ENCODE peak calls at places on chromosomes 11 and 22, in seven cellular contexts. V is A549, O is NB4, K is heart left ventricle, M is H1, P is stomach, Z is endothelial cell of umbilical vein. Y is an unnamed sample.

GRCh38 chr11:27282141-27282590 is 80.8 kb downstream of the CCDC34 start:
- DNase-seq in Z (peak; percentile 99), V (no peak), O (no peak), P (no peak), K (peak; percentile 42), M (no peak), Y (no peak)

GRCh38 chr11:15937601-15938361 is 418.6 kb downstream of the SOX6 start:
- DNase-seq in K (no peak), V (no peak), O (no peak), P (no peak), M (peak; percentile 42), Z (no peak), Y (no peak)

GRCh38 chr11:32087602-32088001 is 3.3 kb upstream of the RCN1 start:
- DNase-seq in Z (no peak), K (no peak), O (no peak), P (no peak), M (no peak), V (no peak), Y (peak; percentile 22)

GRCh38 chr11:72735495-72736027 is 16.6 kb downstream of the ARAP1 start:
- DNase-seq in Z (peak; percentile 54), K (peak; percentile 64), V (no peak), P (no peak), O (peak; percentile 69), M (no peak), Y (no peak)

GRCh38 chr22:37018815-37019308 is 385 bp downstream of the TST start:
- DNase-seq in M (peak; percentile 78), V (no peak), Z (peak; percentile 44), K (peak; percentile 71), P (peak; percentile 67), O (peak; percentile 45), Y (no peak)

GRCh38 chr11:7417328-7417727 is 68.0 kb upstream of the OLFML1 start:
- DNase-seq in Z (no peak), P (no peak), K (no peak), M (no peak), V (no peak), O (no peak), Y (no peak)

GRCh38 chr11:35346472-35347136 is 72.8 kb downstream of the SLC1A2 start:
- DNase-seq in M (no peak), K (no peak), P (no peak), O (no peak), Z (no peak), V (no peak), Y (no peak)

GRCh38 chr22:19604711-19605268 is 80.6 kb upstream of the CLDN5 start:
- DNase-seq in P (no peak), V (no peak), O (peak; percentile 49), M (no peak), K (no peak), Z (peak; percentile 56), Y (no peak)

GRCh38 chr22:33438273-33438672 is 380.1 kb upstream of the SYN3 start:
- DNase-seq in Z (no peak), P (no peak), M (no peak), V (peak; percentile 54), O (peak; percentile 78), K (no peak), Y (peak; percentile 61)

GRCh38 chr11:62880231-62880802 is 379 bp upstream of the SLC3A2 start:
- DNase-seq in Z (peak; percentile 62), O (peak; percentile 87), V (peak; percentile 38), P (no peak), K (no peak), M (no peak), Y (no peak)

GRCh38 chr11:75305993-75306392 is 45.5 kb downstream of the ARRB1 start:
- DNase-seq in V (no peak), O (no peak), K (no peak), Z (no peak), P (no peak), M (no peak), Y (no peak)

GRCh38 chr22:24427500-24428164 is at the start of gene ADORA2A:
- DNase-seq in P (peak; percentile 67), M (no peak), K (no peak), Z (no peak), V (no peak), O (peak; percentile 77), Y (no peak)

GRCh38 chr11:57460017-57460755 is at the start of gene RTN4RL2:
- DNase-seq in O (peak; percentile 82), M (peak; percentile 86), P (no peak), V (peak; percentile 88), K (peak; percentile 52), Z (peak; percentile 36), Y (peak; percentile 82)

GRCh38 chr11:28673687-28674431 is 565.7 kb downstream of the METTL15 start:
- DNase-seq in K (no peak), M (no peak), Z (no peak), P (no peak), V (no peak), O (no peak), Y (peak; percentile 15)

GRCh38 chr11:1779806-1780699 is 16.3 kb upstream of the CTSD start:
- DNase-seq in P (no peak), V (no peak), M (no peak), Z (no peak), K (no peak), O (no peak), Y (no peak)

GRCh38 chr11:82995754-82996398 is 75.8 kb downstream of the RAB30 start:
- DNase-seq in M (no peak), O (no peak), V (no peak), Z (no peak), K (no peak), P (no peak), Y (no peak)

GRCh38 chr22:17810570-17811116 is 36.4 kb upstream of the BID start:
- DNase-seq in M (no peak), P (peak; percentile 30), K (no peak), O (no peak), Z (no peak), V (no peak), Y (no peak)

GRCh38 chr11:56093008-56093407 is at the start of gene OR8I2:
- DNase-seq in M (no peak), O (no peak), Z (no peak), K (no peak), P (no peak), V (no peak), Y (no peak)

GRCh38 chr22:45997077-45997774 is 20.3 kb upstream of the WNT7B start:
- DNase-seq in M (no peak), K (peak; percentile 95), V (no peak), P (peak; percentile 63), O (peak; percentile 91), Z (peak; percentile 98), Y (peak; percentile 66)

GRCh38 chr22:24102366-24103200 is 78.7 kb upstream of the SUSD2 start:
- DNase-seq in O (no peak), P (no peak), Z (no peak), V (no peak), K (no peak), M (no peak), Y (no peak)

GRCh38 chr22:38982008-38982927 is at the start of gene APOBEC3B:
- DNase-seq in O (peak; percentile 96), M (no peak), K (peak; percentile 69), P (peak; percentile 87), V (peak; percentile 85), Z (peak; percentile 79), Y (peak; percentile 63)
- TF ChIP-seq POLR2A in O (no peak), M (no peak), K (no peak), P (no peak), V (no peak), Z (no peak), Y (peak; percentile 15)

DNA sequence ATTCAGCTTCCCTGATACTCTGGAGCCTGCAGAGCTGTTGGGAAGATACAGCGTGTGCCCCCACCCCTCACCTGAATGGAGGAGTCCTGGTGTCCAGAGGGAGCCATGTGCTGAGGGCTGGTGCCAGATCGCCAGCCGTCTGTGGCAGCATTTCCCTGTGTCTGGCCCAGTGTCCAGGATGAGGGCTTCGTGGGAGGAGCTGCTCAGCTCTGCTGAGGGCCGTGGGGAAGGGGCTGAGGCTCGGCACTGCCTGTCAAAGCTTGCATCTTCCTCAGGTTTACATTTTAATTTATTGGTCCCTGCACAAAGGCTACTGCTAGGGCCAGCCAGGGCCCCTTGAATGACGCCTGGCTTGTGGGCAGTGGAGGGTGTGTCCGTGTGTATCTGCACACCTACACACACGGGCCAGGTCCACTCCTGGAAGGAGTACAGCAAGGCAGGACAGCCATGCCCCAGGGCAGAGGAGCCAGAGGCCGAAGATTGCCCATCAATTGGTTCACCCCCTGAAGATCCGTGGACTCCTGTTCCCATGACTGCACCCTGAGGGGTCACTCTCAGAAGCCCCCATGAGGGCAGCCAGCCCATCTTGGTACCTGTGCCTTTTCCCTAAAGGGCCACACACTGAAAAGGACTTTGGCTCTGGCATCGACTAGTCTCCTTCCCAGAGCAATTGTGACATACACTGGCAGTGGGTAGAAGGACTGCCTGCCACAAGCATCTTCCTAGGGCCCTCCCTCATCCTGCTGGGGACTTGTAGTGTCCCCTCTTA is 107.7 kb upstream of the PARVA start:
- DNase-seq in M (no peak), O (no peak), K (no peak), Z (no peak), P (peak; percentile 51), V (no peak), Y (no peak)
- TF ChIP-seq POLR2A in M (no peak), O (no peak), K (no peak), Z (no peak), P (no peak), V (no peak), Y (no peak)

GRCh38 chr22:31080848-31081649 is at the start of gene SMTN:
- DNase-seq in K (peak; percentile 94), P (peak; percentile 96), O (peak; percentile 90), M (peak; percentile 99), Z (peak; percentile 96), V (peak; percentile 82), Y (peak; percentile 82)
- TF ChIP-seq POLR2A in K (peak; percentile 88), P (no peak), O (peak; percentile 76), M (peak; percentile 76), Z (peak; percentile 97), V (peak; percentile 73), Y (peak; percentile 85)

DNA sequence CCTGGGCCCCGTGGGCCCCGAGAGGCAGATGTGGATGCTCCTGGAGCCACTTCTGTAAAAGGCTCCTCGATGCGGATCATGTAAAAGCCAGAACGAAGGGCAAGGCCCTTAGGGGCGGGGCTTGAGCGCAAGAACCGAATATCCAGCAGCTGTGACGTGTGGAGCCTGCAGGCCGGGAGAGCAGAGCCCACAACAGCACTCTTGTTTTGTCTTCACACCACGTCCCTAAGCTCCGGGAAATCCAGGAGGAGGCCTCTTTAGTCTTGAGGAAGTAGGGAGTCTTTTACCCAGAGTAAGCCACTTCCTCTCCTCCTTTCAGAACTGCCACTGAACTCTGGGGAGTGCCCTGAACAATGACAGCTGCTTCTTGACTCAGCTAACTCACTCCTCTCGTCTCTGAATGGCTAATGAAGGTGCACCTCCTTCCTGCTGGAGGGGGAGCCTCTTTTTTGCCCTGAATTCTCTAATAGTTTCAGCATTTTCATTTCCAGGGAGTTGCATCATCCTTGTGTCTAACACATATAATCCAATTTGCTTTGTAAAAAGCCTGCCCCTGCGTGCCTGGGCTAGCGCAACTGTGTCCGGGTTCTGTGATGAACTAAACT is 12.5 kb downstream of the L3MBTL2 start:
- DNase-seq in Z (peak; percentile 72), P (peak; percentile 42), O (peak; percentile 92), K (peak; percentile 79), V (no peak), M (peak; percentile 64), Y (no peak)
- TF ChIP-seq POLR2A in Z (no peak), P (no peak), O (no peak), K (no peak), V (no peak), M (no peak), Y (no peak)

GRCh38 chr11:21250196-21250595 is 580.8 kb downstream of the NELL1 start:
- DNase-seq in M (no peak), K (no peak), O (no peak), Z (no peak), V (no peak), P (no peak), Y (no peak)
- TF ChIP-seq POLR2A in M (no peak), K (no peak), O (no peak), Z (no peak), V (no peak), P (no peak), Y (no peak)

GRCh38 chr11:66891849-66892660 is 35.2 kb downstream of the LRFN4 start:
- DNase-seq in V (peak; percentile 97), K (no peak), Z (peak; percentile 83), O (peak; percentile 93), P (peak; percentile 70), M (no peak), Y (peak; percentile 82)
- TF ChIP-seq POLR2A in V (no peak), K (no peak), Z (no peak), O (no peak), P (no peak), M (no peak), Y (no peak)

Y was measured in H54.